ENCODE peak calls at places on chromosomes 11 and 22, in ten cellular contexts. C is activated CD4-positive, alpha-beta memory T cell treated with anti-CD3 and anti-CD28 coated beads, Interleukin-2, amount 10 ng/mL, durations not matched to agents 7 days and 5 days; N is body of pancreas; Y is aorta; M is upper lobe of right lung; D is CD4-positive, alpha-beta memory T cell; O is HS-5; X is nucleus accumbens; J is SHP77; F is mucosa of descending colon. T is an unnamed sample.

GRCh38 chr11:12469451-12469850 is 92.1 kb downstream of the PARVA start:
- DNase-seq in C (no peak), N (no peak), Y (no peak), M (no peak), D (no peak), O (no peak), X (no peak), J (no peak), F (no peak), T (no peak)

GRCh38 chr11:67389477-67389876 is 2.3 kb upstream of the RAD9A start:
- DNase-seq in C (peak), N (peak), Y (no peak), M (no peak), D (peak), O (no peak), X (no peak), J (peak), F (peak), T (peak)

GRCh38 chr11:67563354-67564114 is 20.1 kb upstream of the GSTP1 start:
- DNase-seq in C (no peak), N (peak), Y (peak), M (no peak), D (no peak), O (peak), X (no peak), J (peak), F (no peak), T (no peak)

GRCh38 chr11:27485930-27486773 is 13.6 kb upstream of the LGR4 start:
- DNase-seq in C (no peak), N (peak), Y (no peak), M (no peak), D (peak), O (no peak), X (no peak), J (no peak), F (no peak), T (peak)

GRCh38 chr11:79294845-79295520 is 145.8 kb downstream of the TENM4 start:
- DNase-seq in C (no peak), N (peak), Y (no peak), M (no peak), D (no peak), O (no peak), X (no peak), J (no peak), F (no peak), T (no peak)

GRCh38 chr11:125952973-125953372 is 7.1 kb downstream of the VSIG10L2 start:
- DNase-seq in C (no peak), N (peak), Y (no peak), M (peak), D (no peak), O (no peak), X (no peak), J (no peak), F (peak), T (no peak)

GRCh38 chr11:47514825-47515647 is 37.9 kb downstream of the CELF1 start:
- DNase-seq in C (peak), N (no peak), Y (no peak), M (no peak), D (no peak), O (peak), X (no peak), J (no peak), F (no peak), T (no peak)

GRCh38 chr11:129375731-129376657 is at the start of gene BARX2:
- DNase-seq in C (peak), N (peak), Y (no peak), M (peak), D (no peak), O (no peak), X (no peak), J (no peak), F (peak), T (no peak)

GRCh38 chr22:27405672-27406388 is 395.7 kb downstream of the MN1 start:
- DNase-seq in C (peak), N (peak), Y (peak), M (peak), D (no peak), O (no peak), X (peak), J (no peak), F (peak), T (peak)

GRCh38 chr11:44120169-44120568 is 24.7 kb downstream of the EXT2 start:
- DNase-seq in C (no peak), N (no peak), Y (no peak), M (no peak), D (no peak), O (no peak), X (no peak), J (peak), F (no peak), T (no peak)

GRCh38 chr11:88480217-88480616 is 142.7 kb upstream of the CTSC start:
- DNase-seq in C (no peak), N (peak), Y (no peak), M (no peak), D (no peak), O (peak), X (no peak), J (no peak), F (no peak), T (no peak)